ENCODE peak calls at places on chromosome 2, in four cellular contexts. D is C1 segment of cervical spinal cord, R is HFFc6, X is amygdala. U is an unnamed sample.

GRCh38 chr2:67954125-67954748 is 108.6 kb downstream of the C1D start:
- DNase-seq in D (no peak), R (no peak), X (no peak), U (no peak)

GRCh38 chr2:18009891-18010290 is 131.4 kb downstream of the KCNS3 start:
- DNase-seq in D (no peak), R (no peak), X (no peak), U (no peak)

GRCh38 chr2:26809876-26810577 is 24.2 kb downstream of the CENPA start:
- DNase-seq in D (no peak), R (no peak), X (no peak), U (no peak)

GRCh38 chr2:64054166-64054915 is 35.1 kb upstream of the VPS54 start:
- DNase-seq in D (no peak), R (no peak), X (no peak), U (no peak)

GRCh38 chr2:159595410-159596046 is 20.8 kb downstream of the BAZ2B start:
- DNase-seq in D (no peak), R (peak; percentile 13), X (no peak), U (no peak)

GRCh38 chr2:231037731-231038482 is 584 bp downstream of the C2orf72 start:
- DNase-seq in D (no peak), R (no peak), X (no peak), U (peak; percentile 35)

GRCh38 chr2:133753665-133754064 is 185.4 kb upstream of the NCKAP5 start:
- DNase-seq in D (no peak), R (no peak), X (no peak), U (no peak)

GRCh38 chr2:166628478-166629136 is 134.6 kb upstream of the SCN7A start:
- DNase-seq in D (no peak), R (no peak), X (no peak), U (peak; percentile 37)

GRCh38 chr2:169961911-169962310 is 134.7 kb downstream of the UBR3 start:
- DNase-seq in D (no peak), R (peak; percentile 71), X (no peak), U (no peak)

GRCh38 chr2:217393585-217394032 is 533.7 kb upstream of the TNP1 start:
- DNase-seq in D (no peak), R (peak; percentile 92), X (no peak), U (no peak)

GRCh38 chr2:201182650-201183372 is at the start of gene CASP10:
- DNase-seq in D (no peak), R (peak; percentile 33), X (no peak), U (no peak)

GRCh38 chr2:168084267-168084781 is 163.1 kb downstream of the STK39 start:
- DNase-seq in D (no peak), R (no peak), X (no peak), U (no peak)

GRCh38 chr2:224222320-224222719 is 179.6 kb downstream of the FAM124B start:
- DNase-seq in D (no peak), R (peak; percentile 37), X (no peak), U (no peak)

GRCh38 chr2:157468931-157469708 is 25.2 kb upstream of the CYTIP start:
- DNase-seq in D (no peak), R (peak; percentile 59), X (no peak), U (no peak)

GRCh38 chr2:18413794-18414396 is 146.6 kb downstream of the RDH14 start:
- DNase-seq in D (no peak), R (peak; percentile 71), X (no peak), U (no peak)

GRCh38 chr2:214242797-214243196 is 168.1 kb upstream of the VWC2L start:
- DNase-seq in D (no peak), R (no peak), X (no peak), U (no peak)

GRCh38 chr2:237824085-237824484 is 25.5 kb downstream of the RBM44 start:
- DNase-seq in D (no peak), R (no peak), X (no peak), U (no peak)

U was measured in WTC11.